ENCODE peak calls at places on chromosomes 12 and 14, in ten cellular contexts. H is stimulated activated effector memory CD8-positive, alpha-beta T cell treated with anti-CD3 and anti-CD28 coated beads, Interleukin-12 subunit alpha, Interleukin-12 subunit beta, amount 100 ng/mL, for 72 hours; E is ELR; T is GM03348; Z is psoas muscle; V is activated naive CD4-positive, alpha-beta T cell; A is lower lobe of right lung; N is brain microvascular endothelial cell; K is stimulated activated CD4-positive, alpha-beta T cell treated with anti-CD3 and anti-CD28 coated beads, Interleukin-4, amount 100 ng/mL, for 48 hours; B is activated T-helper 1 cell treated with anti-CD3 and anti-CD28 coated beads, Interleukin-2, amount 50 U/mL, for 16 hours. J is an unnamed sample.

GRCh38 chr12:30146561-30146960 is 362.8 kb upstream of the TMTC1 start:
- DNase-seq in H (no peak), E (no peak), T (no peak), Z (no peak), V (no peak), A (no peak), N (no peak), K (no peak), B (no peak), J (no peak)

GRCh38 chr12:118102070-118102469 is 1.7 kb downstream of the VSIG10 start:
- DNase-seq in H (no peak), E (peak), T (no peak), Z (no peak), V (no peak), A (no peak), N (no peak), K (no peak), B (no peak), J (no peak)

GRCh38 chr12:49565119-49565955 is 2.6 kb downstream of the MCRS1 start:
- DNase-seq in H (no peak), E (no peak), T (no peak), Z (no peak), V (no peak), A (no peak), N (no peak), K (no peak), B (no peak), J (no peak)

GRCh38 chr12:79302171-79302841 is 388.5 kb downstream of the PAWR start:
- DNase-seq in H (no peak), E (no peak), T (no peak), Z (no peak), V (no peak), A (no peak), N (no peak), K (no peak), B (no peak), J (no peak)

GRCh38 chr12:102426599-102427541 is 53.5 kb downstream of the IGF1 start:
- DNase-seq in H (no peak), E (peak), T (peak), Z (no peak), V (no peak), A (no peak), N (no peak), K (no peak), B (no peak), J (no peak)

GRCh38 chr12:13171921-13172859 is 24.3 kb upstream of the EMP1 start:
- DNase-seq in H (no peak), E (peak), T (peak), Z (peak), V (no peak), A (no peak), N (no peak), K (no peak), B (no peak), J (no peak)

GRCh38 chr12:51924551-51925399 is 17.5 kb downstream of the ACVRL1 start:
- DNase-seq in H (no peak), E (no peak), T (no peak), Z (no peak), V (no peak), A (no peak), N (no peak), K (no peak), B (no peak), J (peak)

GRCh38 chr12:106953352-106954260 is 2.1 kb upstream of the TMEM263 start:
- DNase-seq in H (no peak), E (peak), T (no peak), Z (no peak), V (no peak), A (no peak), N (peak), K (no peak), B (no peak), J (no peak)

GRCh38 chr12:12995088-12995487 is 5.0 kb downstream of the HEBP1 start:
- DNase-seq in H (no peak), E (no peak), T (no peak), Z (no peak), V (no peak), A (no peak), N (no peak), K (no peak), B (no peak), J (no peak)

GRCh38 chr12:80837342-80837978 is 100.3 kb downstream of the LIN7A start:
- DNase-seq in H (no peak), E (peak), T (peak), Z (no peak), V (no peak), A (no peak), N (peak), K (no peak), B (no peak), J (no peak)

GRCh38 chr12:27330846-27331245 is 1.8 kb upstream of the BMAL2 start:
- DNase-seq in H (no peak), E (peak), T (no peak), Z (no peak), V (no peak), A (no peak), N (no peak), K (no peak), B (no peak), J (peak)

GRCh38 chr12:38736821-38737220 is 168.6 kb downstream of the CPNE8 start:
- DNase-seq in H (no peak), E (no peak), T (no peak), Z (no peak), V (no peak), A (no peak), N (no peak), K (no peak), B (no peak), J (no peak)

GRCh38 chr12:132551271-132552120 is 58.9 kb downstream of the LRCOL1 start:
- DNase-seq in H (no peak), E (no peak), T (no peak), Z (no peak), V (no peak), A (no peak), N (no peak), K (no peak), B (no peak), J (no peak)

GRCh38 chr12:108840605-108841328 is 16.6 kb downstream of the SSH1 start:
- DNase-seq in H (no peak), E (peak), T (no peak), Z (no peak), V (no peak), A (peak), N (no peak), K (no peak), B (no peak), J (no peak)

GRCh38 chr12:88684610-88685009 is 104.3 kb upstream of the KITLG start:
- DNase-seq in H (no peak), E (no peak), T (no peak), Z (no peak), V (no peak), A (no peak), N (no peak), K (no peak), B (no peak), J (no peak)

GRCh38 chr12:132064641-132065040 is 79.5 kb downstream of the DDX51 start:
- DNase-seq in H (no peak), E (no peak), T (no peak), Z (no peak), V (no peak), A (no peak), N (no peak), K (no peak), B (no peak), J (no peak)

GRCh38 chr14:100815478-100816285 is 10.2 kb upstream of the MEG3 start:
- DNase-seq in H (no peak), E (peak), T (no peak), Z (no peak), V (no peak), A (no peak), N (peak), K (no peak), B (no peak), J (no peak)

GRCh38 chr12:6310771-6311610 is 509 bp downstream of the PLEKHG6 start:
- DNase-seq in H (no peak), E (no peak), T (no peak), Z (no peak), V (no peak), A (peak), N (no peak), K (no peak), B (no peak), J (no peak)

GRCh38 chr12:1500095-1500801 is 94.1 kb downstream of the FBXL14 start:
- DNase-seq in H (no peak), E (peak), T (peak), Z (peak), V (no peak), A (no peak), N (peak), K (no peak), B (no peak), J (no peak)

GRCh38 chr12:64010069-64010686 is 165.7 kb downstream of the SRGAP1 start:
- DNase-seq in H (no peak), E (peak), T (peak), Z (no peak), V (no peak), A (no peak), N (peak), K (no peak), B (no peak), J (no peak)

GRCh38 chr12:103864710-103865109 is 23.7 kb upstream of the NT5DC3 start:
- DNase-seq in H (no peak), E (no peak), T (no peak), Z (no peak), V (no peak), A (no peak), N (no peak), K (no peak), B (no peak), J (no peak)

J was measured in breast epithelium.